ENCODE peak calls at places on chromosome 15, in seven cellular contexts. D, H, G, M, N, K and P are unnamed samples.

GRCh38 chr15:55552926-55553325 is 35.2 kb downstream of the PYGO1 start:
- DNase-seq in D (no peak), H (no peak), G (no peak), M (no peak), N (no peak), K (peak), P (peak)

GRCh38 chr15:70061696-70062270 is 35.9 kb downstream of the TLE3 start:
- DNase-seq in D (no peak), H (no peak), G (no peak), M (no peak), N (no peak), K (no peak), P (no peak)

GRCh38 chr15:35485411-35485810 is 60.6 kb downstream of the DPH6 start:
- DNase-seq in D (no peak), H (no peak), G (no peak), M (no peak), N (no peak), K (no peak), P (no peak)

GRCh38 chr15:39509941-39510845 is 70.7 kb upstream of the THBS1 start:
- DNase-seq in D (no peak), H (no peak), G (no peak), M (no peak), N (no peak), K (no peak), P (no peak)

GRCh38 chr15:44045661-44046060 is 149.4 kb downstream of the FRMD5 start:
- DNase-seq in D (no peak), H (no peak), G (no peak), M (no peak), N (no peak), K (no peak), P (no peak)

GRCh38 chr15:92228830-92229229 is 164.9 kb upstream of the ST8SIA2 start:
- DNase-seq in D (no peak), H (no peak), G (no peak), M (no peak), N (no peak), K (no peak), P (no peak)

GRCh38 chr15:83436513-83437158 is 10.5 kb upstream of the SH3GL3 start:
- DNase-seq in D (no peak), H (peak), G (peak), M (no peak), N (no peak), K (peak), P (peak)

GRCh38 chr15:67501836-67502461 is 19.0 kb upstream of the C15orf61 start:
- DNase-seq in D (no peak), H (no peak), G (no peak), M (no peak), N (no peak), K (no peak), P (no peak)

GRCh38 chr15:65603134-65603533 is 7.8 kb downstream of the INTS14 start:
- DNase-seq in D (no peak), H (no peak), G (no peak), M (no peak), N (no peak), K (no peak), P (no peak)

GRCh38 chr15:89101302-89102191 is 13.3 kb downstream of the ABHD2 start:
- DNase-seq in D (no peak), H (peak), G (no peak), M (no peak), N (no peak), K (peak), P (peak)

GRCh38 chr15:44736261-44736765 is at the start of gene TRIM69:
- DNase-seq in D (no peak), H (no peak), G (no peak), M (no peak), N (no peak), K (no peak), P (no peak)

GRCh38 chr15:40930430-40931299 is 1.5 kb downstream of the DLL4 start:
- DNase-seq in D (peak), H (peak), G (no peak), M (no peak), N (no peak), K (peak), P (peak)

GRCh38 chr15:37900286-37901221 is 33.9 kb upstream of the TMCO5A start:
- DNase-seq in D (no peak), H (peak), G (no peak), M (no peak), N (no peak), K (peak), P (peak)